ENCODE peak calls at places on chromosomes 2 and 18, in four cellular contexts. V is stomach, O is hepatocyte, G is Peyer's patch. B is an unnamed sample.

GRCh38 chr18:77223221-77223639 is 26.4 kb upstream of the GALR1 start:
- DNase-seq in V (no peak), O (no peak), G (no peak), B (no peak)

GRCh38 chr18:62118324-62118723 is 68.5 kb downstream of the PIGN start:
- DNase-seq in G (no peak), O (no peak), V (no peak), B (no peak)

GRCh38 chr18:50644807-50645206 is 84.9 kb downstream of the MAPK4 start:
- DNase-seq in O (peak; percentile 49), G (no peak), V (no peak), B (peak; percentile 12)

GRCh38 chr2:36052819-36053218 is 302.8 kb upstream of the CRIM1 start:
- DNase-seq in V (no peak), G (no peak), O (no peak), B (no peak)

GRCh38 chr2:43136862-43137261 is 89.5 kb downstream of the ZFP36L2 start:
- DNase-seq in G (peak; percentile 50), O (peak; percentile 2), V (no peak), B (no peak)

GRCh38 chr2:160075171-160075570 is 12.8 kb upstream of the PLA2R1 start:
- DNase-seq in G (no peak), V (peak; percentile 32), O (no peak), B (no peak)

GRCh38 chr2:240172071-240172895 is 31.8 kb upstream of the OTOS start:
- DNase-seq in V (no peak), O (no peak), G (no peak), B (no peak)

GRCh38 chr2:118980022-118980421 is 38.0 kb downstream of the MARCO start:
- DNase-seq in V (no peak), O (no peak), G (no peak), B (no peak)

GRCh38 chr2:101617188-101617587 is 80.3 kb upstream of the MAP4K4 start:
- DNase-seq in G (no peak), O (no peak), V (no peak), B (no peak)

GRCh38 chr18:45771587-45771986 is 47.6 kb downstream of the SLC14A1 start:
- DNase-seq in O (no peak), G (no peak), V (no peak), B (no peak)

DNA sequence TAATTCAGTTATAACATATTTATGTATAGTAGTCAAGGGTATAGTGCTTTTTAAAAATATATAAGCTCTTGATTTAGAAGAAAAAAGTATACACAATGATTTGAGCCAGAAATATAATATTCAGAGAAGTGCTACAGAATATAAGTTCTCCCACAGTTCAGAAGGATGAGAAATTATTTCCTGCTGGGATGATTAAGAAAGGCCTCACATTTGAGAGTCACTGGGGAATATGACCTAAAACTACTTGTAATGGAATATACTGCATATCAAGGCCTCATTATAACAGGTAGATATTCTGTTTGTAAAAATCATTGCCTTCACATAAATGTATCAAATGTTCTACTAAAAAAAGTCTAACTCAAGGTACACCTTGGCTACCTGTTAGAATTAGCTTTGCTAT is 203.5 kb downstream of the MBD2 start:
- DNase-seq in O (no peak), G (no peak), V (no peak), B (no peak)
- H3K27ac ChIP-seq in O (no peak overlapping the region), G (no peak overlapping the region), V (no peak overlapping the region), B (no peak overlapping the region)

DNA sequence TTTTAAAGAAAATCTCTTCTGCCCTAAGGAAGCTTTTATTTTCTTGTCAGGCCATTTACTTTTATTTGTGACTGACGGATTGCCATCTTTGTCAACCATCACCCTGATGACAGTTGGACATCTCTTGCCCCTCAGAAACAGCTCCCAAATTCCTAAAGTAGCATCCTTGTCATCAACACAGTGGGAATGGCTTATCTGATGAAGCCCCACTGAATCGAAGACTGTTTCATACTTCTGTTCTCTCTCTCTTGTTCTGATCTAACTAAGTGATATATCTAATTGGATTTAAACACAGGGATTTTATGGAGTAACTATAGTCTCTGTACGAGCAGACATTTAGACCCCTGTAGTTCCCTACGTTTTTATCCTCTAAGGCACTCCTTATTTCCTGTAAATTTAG is 285.0 kb downstream of the LRRTM1 start:
- DNase-seq in O (no peak), V (no peak), G (no peak), B (no peak)
- H3K27ac ChIP-seq in O (no peak overlapping the region), V (no peak overlapping the region), G (no peak overlapping the region), B (no peak overlapping the region)

GRCh38 chr2:179987916-179988315 is 19.2 kb downstream of the CWC22 start:
- DNase-seq in G (no peak), O (no peak), V (no peak), B (no peak)

GRCh38 chr2:179991344-179991743 is 15.8 kb downstream of the CWC22 start:
- DNase-seq in O (no peak), V (no peak), G (no peak), B (peak; percentile 38)

GRCh38 chr2:179985163-179985820 is 21.8 kb downstream of the CWC22 start:
- DNase-seq in G (no peak), O (no peak), V (no peak), B (no peak)

GRCh38 chr2:179995735-179996134 is 11.4 kb downstream of the CWC22 start:
- DNase-seq in O (no peak), V (no peak), G (no peak), B (no peak)

DNA sequence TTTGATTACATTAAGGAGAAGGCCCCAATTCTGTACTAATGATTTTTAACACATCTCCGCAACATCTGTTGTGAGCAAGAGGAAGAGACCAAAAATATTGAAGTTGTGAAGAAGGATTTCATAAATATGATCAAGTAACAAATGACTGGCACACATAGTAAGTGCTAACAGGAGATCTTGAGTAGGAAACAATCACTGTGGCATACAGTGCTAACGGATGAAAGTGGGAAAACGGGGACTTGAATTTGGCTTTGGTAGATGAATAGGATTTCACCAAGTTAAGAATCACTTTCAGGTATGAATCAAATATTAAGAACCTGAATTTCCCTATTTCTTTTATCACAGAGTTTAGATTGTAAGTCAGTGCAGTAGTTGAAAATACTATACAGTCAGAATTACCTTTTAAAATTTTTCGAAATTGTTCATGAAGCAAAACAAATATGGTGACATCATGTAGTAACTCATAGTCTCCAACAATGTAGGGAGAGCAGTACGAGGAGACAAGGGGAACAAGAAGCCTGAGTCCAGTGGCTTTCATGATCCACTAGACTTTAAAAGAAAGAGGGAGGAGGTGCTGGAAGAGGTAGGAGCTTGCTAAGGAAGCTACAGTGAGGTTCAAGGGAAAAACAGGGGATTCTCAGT is 16.3 kb downstream of the CWC22 start:
- DNase-seq in O (no peak), V (no peak), G (no peak), B (no peak)
- H3K27ac ChIP-seq in O (no peak overlapping the region), V (no peak overlapping the region), G (no peak overlapping the region), B (no peak overlapping the region)

DNA sequence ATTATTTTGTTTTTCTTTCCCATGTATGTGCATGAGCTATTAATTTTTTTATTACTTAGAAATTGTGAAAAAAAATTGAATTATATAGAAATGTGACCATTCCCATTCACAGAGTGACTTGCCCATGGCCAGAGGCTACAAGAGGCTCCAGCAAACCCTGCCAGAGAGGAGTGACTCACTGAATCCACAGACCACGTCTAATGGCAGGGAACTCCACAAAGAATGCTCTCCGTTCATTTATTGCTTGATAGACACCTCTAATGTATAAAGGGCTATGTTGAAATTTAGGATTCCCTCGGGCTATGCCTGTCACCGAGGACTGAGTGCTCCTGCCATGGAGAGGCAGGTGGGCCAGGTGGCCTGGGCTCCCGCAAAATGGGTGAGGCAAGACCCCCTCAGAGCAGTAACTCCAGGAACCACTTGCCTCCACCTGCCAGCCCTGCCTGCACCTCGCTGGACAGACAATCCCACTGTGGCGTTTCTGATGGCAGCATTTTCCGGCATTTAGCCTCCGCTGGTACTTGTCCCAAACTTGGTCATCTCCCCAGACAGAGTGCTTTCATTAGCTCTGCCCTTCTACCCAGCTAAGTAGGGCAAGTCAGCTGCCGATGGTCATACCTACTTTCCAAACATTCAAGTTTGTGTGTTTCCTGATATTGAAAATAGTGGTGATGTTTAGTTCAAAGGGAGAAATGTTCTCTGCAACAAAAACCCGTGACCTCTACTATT is 200.3 kb downstream of the PRKCE start:
- DNase-seq in O (no peak), V (no peak), G (no peak), B (no peak)
- H3K27ac ChIP-seq in O (no peak overlapping the region), V (no peak overlapping the region), G (no peak overlapping the region), B (no peak overlapping the region)

GRCh38 chr2:85584857-85585780 is 888 bp downstream of the VAMP5 start:
- DNase-seq in G (peak; percentile 70), V (peak; percentile 54), O (peak; percentile 83), B (peak; percentile 71)
- H3K27ac ChIP-seq in G (peak overlapping the region; percentile 99), V (peak overlapping the region; percentile 92), O (peak overlapping the region; percentile 83), B (peak overlapping the region; percentile 81)

DNA sequence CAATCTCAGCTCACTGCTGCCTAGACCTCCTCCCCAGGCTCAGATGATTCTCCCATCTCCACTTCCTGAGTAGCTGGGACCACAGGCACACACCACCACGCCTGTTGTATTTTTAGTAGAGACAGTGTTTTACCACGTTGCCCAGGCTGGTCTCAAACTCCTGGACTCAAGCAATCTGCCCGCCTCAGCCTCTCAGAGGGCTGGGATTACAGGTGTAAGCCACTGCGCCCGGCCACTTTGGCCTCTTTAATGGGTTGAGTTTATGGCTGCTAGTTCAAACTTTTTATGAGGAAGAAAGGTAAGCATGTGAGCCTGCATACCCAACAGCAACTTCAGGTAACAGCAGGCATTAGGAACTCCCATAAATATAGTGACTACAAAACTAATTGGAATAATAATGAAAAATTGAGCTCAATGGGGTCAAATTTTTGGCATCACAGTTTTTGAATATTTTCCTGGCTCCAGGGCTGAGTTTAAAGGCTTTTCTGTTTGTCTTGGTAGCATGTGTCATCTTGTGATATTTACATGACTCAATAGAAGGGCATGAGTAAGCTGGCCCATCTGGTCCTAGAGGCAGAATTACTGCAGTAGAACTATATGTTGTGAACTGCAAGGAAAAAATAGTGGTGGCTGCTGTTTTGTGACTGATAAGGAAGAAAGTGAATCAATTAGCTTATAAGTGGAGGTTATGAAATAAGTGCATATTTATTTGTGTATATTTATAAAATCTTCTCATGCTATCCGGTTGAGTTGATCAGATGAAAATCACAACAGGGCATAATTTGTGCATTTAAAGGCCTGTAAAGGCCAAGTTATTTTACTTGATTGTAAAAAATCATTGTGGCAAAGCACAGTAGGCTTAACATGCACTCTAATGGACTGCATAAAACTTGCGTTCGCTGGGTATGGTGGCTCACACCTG is 24.8 kb downstream of the GALM start:
- DNase-seq in O (peak; percentile 71), V (no peak), G (no peak), B (peak; percentile 78)
- H3K27ac ChIP-seq in O (peak overlapping the region; percentile 82), V (peak overlapping the region; percentile 21), G (peak overlapping the region; percentile 61), B (peak overlapping the region; percentile 78)

DNA sequence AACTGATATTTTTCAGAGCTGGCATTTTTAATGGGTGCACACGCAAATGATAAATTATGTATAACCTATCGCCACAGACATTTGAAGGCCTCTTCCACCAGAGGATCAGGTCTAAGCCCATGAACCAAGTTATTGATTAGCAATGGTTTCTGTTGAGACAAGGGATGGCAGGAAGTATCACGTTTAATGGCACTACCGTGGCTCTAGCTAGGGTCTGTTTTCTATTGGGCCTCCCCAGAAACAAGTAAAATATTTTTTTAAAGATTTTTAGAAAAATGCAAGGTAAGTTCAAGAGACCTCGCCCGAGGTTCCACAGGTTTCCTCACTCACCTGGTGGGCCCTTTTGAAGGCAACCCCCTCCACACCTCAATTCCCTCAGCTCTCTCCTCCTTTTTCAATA is 651 bp downstream of the GFPT1 start:
- DNase-seq in O (no peak), V (no peak), G (no peak), B (no peak)
- H3K27ac ChIP-seq in O (peak overlapping the region; percentile 85), V (peak overlapping the region; percentile 93), G (peak overlapping the region; percentile 95), B (peak overlapping the region; percentile 81)

DNA sequence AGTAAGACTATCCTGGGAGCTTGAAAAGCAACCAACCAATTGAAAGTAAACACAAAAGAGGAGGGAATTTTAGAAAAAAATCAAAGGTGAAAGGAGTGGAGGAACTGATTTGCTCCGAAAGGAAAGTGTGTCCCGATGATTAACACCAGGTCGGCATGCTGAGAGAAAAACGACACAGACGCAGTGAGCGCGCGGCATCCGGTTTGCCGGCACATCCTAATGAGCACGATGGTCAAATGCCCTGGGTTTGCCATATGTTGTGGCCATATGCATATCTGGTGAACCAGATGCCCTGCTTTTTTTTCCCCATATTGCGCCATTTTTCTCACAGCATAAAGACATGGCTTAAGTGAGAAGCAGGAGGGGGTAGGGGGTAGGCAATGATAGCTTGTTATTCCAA is 626.7 kb downstream of the BCL11A start:
- DNase-seq in G (no peak), O (no peak), V (no peak), B (no peak)
- H3K27ac ChIP-seq in G (no peak overlapping the region), O (no peak overlapping the region), V (no peak overlapping the region), B (no peak overlapping the region)